ENCODE peak calls at places on chromosome 4, in seven cellular contexts. One of them, this sample, is unnamed. For H3K79me1, the result is how much of the 10 kb centered on the place peaks cover.

GRCh38 chr4:164761233-164761632 is 7.3 kb downstream of the SMIM31 start:
- DNase-seq in H9: no peak
- DNase-seq in H1: no peak
- DNase-seq in mesenchymal stem cell: no peak
- DNase-seq in trophoblast cell: no peak
- DNase-seq in IMR-90: no peak
- DNase-seq in mesendoderm: no peak
- DNase-seq in this sample: no peak

GRCh38 chr4:1299301-1299860 is 9.7 kb downstream of the MAEA start:
- DNase-seq in trophoblast cell: no peak
- DNase-seq in H9: no peak
- DNase-seq in mesenchymal stem cell: no peak
- DNase-seq in IMR-90: no peak
- DNase-seq in H1: no peak
- DNase-seq in mesendoderm: no peak
- DNase-seq in this sample: no peak

GRCh38 chr4:40046311-40046980 is 10.2 kb upstream of the N4BP2 start:
- DNase-seq in mesendoderm: peak
- DNase-seq in mesenchymal stem cell: peak
- DNase-seq in H1: no peak
- DNase-seq in IMR-90: peak
- DNase-seq in H9: no peak
- DNase-seq in trophoblast cell: peak
- DNase-seq in this sample: no peak

GRCh38 chr4:5710065-5710961 is 688 bp upstream of the EVC start:
- DNase-seq in mesendoderm: peak
- DNase-seq in mesenchymal stem cell: peak
- DNase-seq in IMR-90: peak
- DNase-seq in H9: no peak
- DNase-seq in trophoblast cell: no peak
- DNase-seq in H1: no peak
- DNase-seq in this sample: peak

GRCh38 chr4:90187148-90187884 is 60.1 kb downstream of the CCSER1 start:
- DNase-seq in mesendoderm: no peak
- DNase-seq in trophoblast cell: no peak
- DNase-seq in mesenchymal stem cell: no peak
- DNase-seq in H1: no peak
- DNase-seq in H9: no peak
- DNase-seq in IMR-90: no peak
- DNase-seq in this sample: no peak

GRCh38 chr4:70721747-70722146 is at the start of gene RUFY3:
- DNase-seq in H1: no peak
- DNase-seq in mesenchymal stem cell: peak
- DNase-seq in H9: no peak
- DNase-seq in mesendoderm: no peak
- DNase-seq in trophoblast cell: no peak
- DNase-seq in IMR-90: peak
- DNase-seq in this sample: no peak

GRCh38 chr4:30258949-30259348 is 461.2 kb upstream of the PCDH7 start:
- DNase-seq in trophoblast cell: no peak
- DNase-seq in mesendoderm: no peak
- DNase-seq in mesenchymal stem cell: no peak
- DNase-seq in H1: no peak
- DNase-seq in IMR-90: no peak
- DNase-seq in H9: no peak
- DNase-seq in this sample: no peak

GRCh38 chr4:8201341-8201781 is 2.3 kb downstream of the SH3TC1 start:
- DNase-seq in trophoblast cell: no peak
- DNase-seq in mesenchymal stem cell: no peak
- DNase-seq in H9: no peak
- DNase-seq in IMR-90: no peak
- DNase-seq in mesendoderm: no peak
- DNase-seq in H1: no peak
- DNase-seq in this sample: no peak

GRCh38 chr4:182443070-182443469 is 199.9 kb downstream of the TENM3 start:
- DNase-seq in IMR-90: no peak
- DNase-seq in H9: no peak
- DNase-seq in trophoblast cell: no peak
- DNase-seq in mesenchymal stem cell: no peak
- DNase-seq in H1: no peak
- DNase-seq in mesendoderm: no peak
- DNase-seq in this sample: no peak

GRCh38 chr4:167109859-167110258 is 124.4 kb downstream of the SPOCK3 start:
- DNase-seq in trophoblast cell: no peak
- DNase-seq in mesendoderm: no peak
- DNase-seq in mesenchymal stem cell: no peak
- DNase-seq in IMR-90: no peak
- DNase-seq in H9: no peak
- DNase-seq in H1: no peak
- DNase-seq in this sample: no peak
- H3K79me1 ChIP-seq in trophoblast cell: under half
- H3K79me1 ChIP-seq in mesendoderm: under half
- H3K79me1 ChIP-seq in mesenchymal stem cell: under half
- H3K79me1 ChIP-seq in IMR-90: under half
- H3K79me1 ChIP-seq in H9: under half
- H3K79me1 ChIP-seq in H1: under half
- H3K79me1 ChIP-seq in this sample: under half

GRCh38 chr4:119672086-119672485 is 43.5 kb upstream of the PDE5A start:
- DNase-seq in H1: no peak
- DNase-seq in IMR-90: no peak
- DNase-seq in mesendoderm: no peak
- DNase-seq in trophoblast cell: no peak
- DNase-seq in mesenchymal stem cell: no peak
- DNase-seq in H9: no peak
- DNase-seq in this sample: no peak
- H3K4ac ChIP-seq in H1: no peak
- H3K4ac ChIP-seq in IMR-90: no peak
- H3K4ac ChIP-seq in mesendoderm: no peak
- H3K4ac ChIP-seq in trophoblast cell: no peak
- H3K4ac ChIP-seq in mesenchymal stem cell: no peak
- H3K4ac ChIP-seq in H9: no peak
- H3K4ac ChIP-seq in this sample: no peak

GRCh38 chr4:78361621-78362120 is 189.9 kb upstream of the ANXA3 start:
- DNase-seq in trophoblast cell: no peak
- DNase-seq in mesendoderm: no peak
- DNase-seq in H1: no peak
- DNase-seq in IMR-90: no peak
- DNase-seq in mesenchymal stem cell: no peak
- DNase-seq in H9: no peak
- DNase-seq in this sample: no peak

GRCh38 chr4:78360466-78360865 is 191.1 kb upstream of the ANXA3 start:
- DNase-seq in IMR-90: no peak
- DNase-seq in H9: no peak
- DNase-seq in trophoblast cell: no peak
- DNase-seq in mesendoderm: peak
- DNase-seq in mesenchymal stem cell: no peak
- DNase-seq in H1: no peak
- DNase-seq in this sample: no peak

GRCh38 chr4:78357122-78357521 is 194.4 kb upstream of the ANXA3 start:
- DNase-seq in trophoblast cell: no peak
- DNase-seq in H9: no peak
- DNase-seq in IMR-90: no peak
- DNase-seq in mesendoderm: no peak
- DNase-seq in H1: no peak
- DNase-seq in mesenchymal stem cell: no peak
- DNase-seq in this sample: no peak

GRCh38 chr4:78356251-78356650 is 195.3 kb upstream of the ANXA3 start:
- DNase-seq in mesenchymal stem cell: no peak
- DNase-seq in IMR-90: no peak
- DNase-seq in H9: no peak
- DNase-seq in mesendoderm: no peak
- DNase-seq in trophoblast cell: no peak
- DNase-seq in H1: no peak
- DNase-seq in this sample: no peak
- H3K27ac ChIP-seq in mesenchymal stem cell: no peak
- H3K27ac ChIP-seq in IMR-90: no peak
- H3K27ac ChIP-seq in H9: no peak
- H3K27ac ChIP-seq in mesendoderm: no peak
- H3K27ac ChIP-seq in trophoblast cell: no peak
- H3K27ac ChIP-seq in H1: no peak
- H3K27ac ChIP-seq in this sample: no peak

GRCh38 chr4:72770708-72771107 is 201.7 kb upstream of the ADAMTS3 start:
- DNase-seq in mesenchymal stem cell: no peak
- DNase-seq in IMR-90: no peak
- DNase-seq in mesendoderm: no peak
- DNase-seq in H9: no peak
- DNase-seq in H1: no peak
- DNase-seq in trophoblast cell: no peak
- DNase-seq in this sample: no peak

GRCh38 chr4:72767903-72768817 is 199.1 kb upstream of the ADAMTS3 start:
- DNase-seq in IMR-90: peak
- DNase-seq in H9: no peak
- DNase-seq in trophoblast cell: no peak
- DNase-seq in H1: no peak
- DNase-seq in mesendoderm: peak
- DNase-seq in mesenchymal stem cell: peak
- DNase-seq in this sample: no peak
- H3K79me1 ChIP-seq in IMR-90: under half
- H3K79me1 ChIP-seq in H9: under half
- H3K79me1 ChIP-seq in trophoblast cell: under half
- H3K79me1 ChIP-seq in H1: under half
- H3K79me1 ChIP-seq in mesendoderm: under half
- H3K79me1 ChIP-seq in mesenchymal stem cell: under half
- H3K79me1 ChIP-seq in this sample: under half

GRCh38 chr4:139676365-139676764 is 10.7 kb downstream of the MGST2 start:
- DNase-seq in IMR-90: no peak
- DNase-seq in mesenchymal stem cell: no peak
- DNase-seq in H9: no peak
- DNase-seq in H1: no peak
- DNase-seq in mesendoderm: no peak
- DNase-seq in trophoblast cell: no peak
- DNase-seq in this sample: no peak
- H3K4ac ChIP-seq in IMR-90: no peak
- H3K4ac ChIP-seq in mesenchymal stem cell: no peak
- H3K4ac ChIP-seq in H9: no peak
- H3K4ac ChIP-seq in H1: no peak
- H3K4ac ChIP-seq in mesendoderm: no peak
- H3K4ac ChIP-seq in trophoblast cell: no peak
- H3K4ac ChIP-seq in this sample: no peak

GRCh38 chr4:55117511-55117910 is 7.9 kb downstream of the KDR start:
- DNase-seq in H9: no peak
- DNase-seq in IMR-90: no peak
- DNase-seq in trophoblast cell: peak
- DNase-seq in mesendoderm: no peak
- DNase-seq in mesenchymal stem cell: no peak
- DNase-seq in H1: no peak
- DNase-seq in this sample: no peak
- H3K27ac ChIP-seq in H9: no peak
- H3K27ac ChIP-seq in IMR-90: no peak
- H3K27ac ChIP-seq in trophoblast cell: no peak
- H3K27ac ChIP-seq in mesendoderm: no peak
- H3K27ac ChIP-seq in mesenchymal stem cell: no peak
- H3K27ac ChIP-seq in H1: no peak
- H3K27ac ChIP-seq in this sample: no peak

DNA sequence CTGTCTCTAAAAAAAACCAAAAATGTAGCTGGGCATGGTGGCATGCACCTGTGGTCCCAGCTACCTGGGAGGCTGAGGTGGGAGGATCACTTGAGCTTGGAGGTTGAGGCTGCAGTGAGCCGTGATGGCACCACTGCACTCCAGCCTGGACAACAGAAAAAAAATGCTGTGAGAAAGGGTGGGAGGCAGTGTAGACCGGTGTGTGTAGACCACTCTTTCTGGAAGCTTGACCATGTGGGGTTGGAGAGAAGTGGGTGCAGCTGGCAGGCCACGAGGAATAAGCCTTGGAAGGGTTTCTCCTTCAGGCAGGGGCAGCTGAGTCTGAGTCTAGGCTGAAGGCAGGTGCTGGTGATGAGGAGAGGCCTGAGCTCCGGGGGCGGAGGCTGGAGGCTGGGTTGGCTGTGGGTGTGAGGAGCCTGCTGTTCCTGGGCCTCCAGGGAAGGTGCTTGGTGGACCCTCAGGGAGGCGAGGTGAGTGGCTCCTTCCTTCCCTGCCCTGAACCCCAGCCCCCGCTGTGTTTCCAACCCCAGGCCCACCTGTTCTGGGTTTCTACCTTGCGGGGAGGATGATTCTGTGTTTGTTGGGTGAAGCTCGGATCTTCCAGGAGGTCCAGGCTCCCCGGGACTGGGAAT is 9.3 kb upstream of the TBC1D14 start:
- DNase-seq in H1: no peak
- DNase-seq in mesenchymal stem cell: no peak
- DNase-seq in IMR-90: no peak
- DNase-seq in mesendoderm: no peak
- DNase-seq in H9: no peak
- DNase-seq in trophoblast cell: no peak
- DNase-seq in this sample: no peak
- H3K79me1 ChIP-seq in H1: under half
- H3K79me1 ChIP-seq in mesenchymal stem cell: under half
- H3K79me1 ChIP-seq in IMR-90: under half
- H3K79me1 ChIP-seq in mesendoderm: under half
- H3K79me1 ChIP-seq in H9: under half
- H3K79me1 ChIP-seq in trophoblast cell: under half
- H3K79me1 ChIP-seq in this sample: under half

This sample was measured in neuronal stem cell.